ENCODE peak calls at places on chromosomes 4 and X, in ten cellular contexts. I is stimulated activated naive CD4-positive, alpha-beta T cell; V is neural progenitor cell; K is RPMI7951; C is esophagus squamous epithelium; W is activated CD8-positive, alpha-beta memory T cell treated with anti-CD3 and anti-CD28 coated beads for 1 hour; Q is transverse colon; X is pancreas; L is BJ; E is nephron progenitor cell. A is an unnamed sample.

GRCh38 chrX:54180403-54180802 is 2.7 kb downstream of the FAM120C start:
- DNase-seq in I (no peak), V (no peak), K (no peak), C (no peak), W (no peak), Q (no peak), X (no peak), L (no peak), E (no peak), A (no peak)

GRCh38 chrX:96846841-96847240 is 36.9 kb upstream of the RPA4 start:
- DNase-seq in I (no peak), V (peak; percentile 10), K (no peak), C (no peak), W (no peak), Q (no peak), X (no peak), L (no peak), E (no peak), A (no peak)

GRCh38 chr4:16117164-16117563 is 33.3 kb upstream of the PROM1 start:
- DNase-seq in I (no peak), V (no peak), K (no peak), C (no peak), W (no peak), Q (no peak), X (no peak), L (no peak), E (no peak), A (no peak)

GRCh38 chr4:129862461-129862860 is 766.5 kb downstream of the C4orf33 start:
- DNase-seq in I (no peak), V (peak; percentile 55), K (no peak), C (no peak), W (no peak), Q (no peak), X (no peak), L (no peak), E (no peak), A (no peak)

GRCh38 chr4:183200453-183200852 is 101.4 kb downstream of the WWC2 start:
- DNase-seq in I (no peak), V (peak; percentile 44), K (peak; percentile 88), C (no peak), W (no peak), Q (peak; percentile 14), X (peak; percentile 85), L (peak; percentile 38), E (no peak), A (no peak)

GRCh38 chr4:187726485-187726884 is 269.1 kb upstream of the ZFP42 start:
- DNase-seq in I (no peak), V (no peak), K (no peak), C (no peak), W (no peak), Q (no peak), X (no peak), L (no peak), E (no peak), A (no peak)

GRCh38 chrX:44306336-44306735 is 37.1 kb downstream of the EFHC2 start:
- DNase-seq in I (no peak), V (no peak), K (peak; percentile 11), C (no peak), W (no peak), Q (peak; percentile 26), X (no peak), L (no peak), E (no peak), A (no peak)

GRCh38 chr4:99821918-99822503 is 5.4 kb downstream of the DAPP1 start:
- DNase-seq in I (no peak), V (no peak), K (no peak), C (no peak), W (no peak), Q (no peak), X (no peak), L (no peak), E (no peak), A (no peak)

GRCh38 chrX:45749375-45749774 is 548.7 kb upstream of the DIPK2B start:
- DNase-seq in I (no peak), V (no peak), K (peak; percentile 47), C (no peak), W (no peak), Q (no peak), X (no peak), L (no peak), E (no peak), A (peak; percentile 33)

GRCh38 chr4:129240816-129241215 is 144.9 kb downstream of the C4orf33 start:
- DNase-seq in I (no peak), V (peak; percentile 6), K (no peak), C (no peak), W (no peak), Q (no peak), X (peak; percentile 21), L (no peak), E (no peak), A (no peak)